ENCODE peak calls at places on chromosomes 3 and 15, in five cellular contexts. Z is NB4, V is fibroblast of pulmonary artery, R is T-cell, K is 8988T. G is an unnamed sample.

GRCh38 chr3:197734667-197735318 is 1.9 kb downstream of the RUBCN start:
- DNase-seq in Z (peak), V (no peak), R (no peak), K (no peak), G (no peak)

GRCh38 chr3:12400795-12401194 is 83.5 kb upstream of the TSEN2 start:
- DNase-seq in Z (peak), V (peak), R (no peak), K (no peak), G (no peak)

GRCh38 chr3:79012530-79012913 is 755.3 kb downstream of the ROBO1 start:
- DNase-seq in Z (no peak), V (no peak), R (no peak), K (no peak), G (no peak)

GRCh38 chr3:72210248-72210647 is 425.3 kb upstream of the PROK2 start:
- DNase-seq in Z (no peak), V (no peak), R (no peak), K (no peak), G (no peak)

GRCh38 chr15:67193223-67194009 is 61.0 kb downstream of the AAGAB start:
- DNase-seq in Z (no peak), V (no peak), R (no peak), K (no peak), G (no peak)

GRCh38 chr3:167835359-167835758 is 99.8 kb downstream of the SERPINI1 start:
- DNase-seq in Z (no peak), V (no peak), R (no peak), K (no peak), G (no peak)

GRCh38 chr3:157182879-157183278 is 22.9 kb upstream of the CCNL1 start:
- DNase-seq in Z (peak), V (no peak), R (no peak), K (no peak), G (no peak)

GRCh38 chr3:48851407-48851806 is 3.7 kb upstream of the PRKAR2A start:
- DNase-seq in Z (no peak), V (peak), R (no peak), K (no peak), G (no peak)

GRCh38 chr15:28861031-28861534 is 12.6 kb upstream of the GOLGA6L7 start:
- DNase-seq in Z (peak), V (peak), R (no peak), K (no peak), G (no peak)

GRCh38 chr3:118772036-118773030 is 262.3 kb downstream of the IGSF11 start:
- DNase-seq in Z (peak), V (no peak), R (no peak), K (no peak), G (no peak)

GRCh38 chr3:77025476-77025875 is 14.4 kb upstream of the ROBO2 start:
- DNase-seq in Z (no peak), V (no peak), R (no peak), K (no peak), G (no peak)

GRCh38 chr3:36911990-36912804 is 32.7 kb downstream of the TRANK1 start:
- DNase-seq in Z (peak), V (peak), R (no peak), K (no peak), G (peak)

GRCh38 chr3:133459400-133459799 is 59.5 kb downstream of the BFSP2 start:
- DNase-seq in Z (no peak), V (no peak), R (no peak), K (no peak), G (peak)

GRCh38 chr3:34646911-34647465 is 848.6 kb downstream of the PDCD6IP start:
- DNase-seq in Z (no peak), V (no peak), R (no peak), K (no peak), G (no peak)

GRCh38 chr15:64883097-64883581 is 28.6 kb upstream of the ANKDD1A start:
- DNase-seq in Z (peak), V (peak), R (no peak), K (no peak), G (no peak)

GRCh38 chr15:78023081-78023665 is 54.3 kb downstream of the TBC1D2B start:
- DNase-seq in Z (no peak), V (no peak), R (no peak), K (no peak), G (no peak)

GRCh38 chr3:101039285-101039684 is 46.1 kb upstream of the ABI3BP start:
- DNase-seq in Z (no peak), V (no peak), R (no peak), K (no peak), G (no peak)

GRCh38 chr3:190586631-190587000 is 72.7 kb downstream of the IL1RAP start:
- DNase-seq in Z (peak), V (peak), R (no peak), K (no peak), G (no peak)

GRCh38 chr3:133494469-133494868 is 79.0 kb upstream of the CDV3 start:
- DNase-seq in Z (peak), V (peak), R (no peak), K (peak), G (peak)

GRCh38 chr3:25620508-25620907 is 44.2 kb downstream of the TOP2B start:
- DNase-seq in Z (no peak), V (no peak), R (no peak), K (no peak), G (no peak)

GRCh38 chr3:61645148-61645547 is 83.8 kb downstream of the PTPRG start:
- DNase-seq in Z (no peak), V (no peak), R (no peak), K (no peak), G (peak)

GRCh38 chr3:58173029-58173669 is 37.6 kb downstream of the DNASE1L3 start:
- DNase-seq in Z (no peak), V (no peak), R (no peak), K (no peak), G (peak)

GRCh38 chr3:124592658-124593441 is 137.4 kb upstream of the UMPS start:
- DNase-seq in Z (no peak), V (no peak), R (no peak), K (no peak), G (no peak)

GRCh38 chr15:38069001-38069400 is 134.6 kb downstream of the TMCO5A start:
- DNase-seq in Z (peak), V (peak), R (no peak), K (no peak), G (no peak)

GRCh38 chr3:58526124-58526957 is 10.6 kb downstream of the ACOX2 start:
- DNase-seq in Z (peak), V (peak), R (no peak), K (peak), G (peak)

GRCh38 chr3:67094769-67095168 is 96.7 kb downstream of the KBTBD8 start:
- DNase-seq in Z (no peak), V (peak), R (no peak), K (no peak), G (no peak)

GRCh38 chr15:36595625-36596024 is 16.2 kb downstream of the CDIN1 start:
- DNase-seq in Z (no peak), V (no peak), R (no peak), K (no peak), G (no peak)

GRCh38 chr3:192816274-192816853 is 89.0 kb upstream of the FGF12 start:
- DNase-seq in Z (peak), V (peak), R (no peak), K (no peak), G (peak)

GRCh38 chr15:83816124-83816883 is 162.4 kb downstream of the ADAMTSL3 start:
- DNase-seq in Z (no peak), V (peak), R (no peak), K (no peak), G (no peak)

G was measured in HepG2.